ENCODE peak calls at places on chromosome 7, in six cellular contexts. G is H1, V is SK-N-SH, Q is GM12892, N is K562, Z is GM12878. T is an unnamed sample.

GRCh38 chr7:3917466-3917865 is 616.4 kb downstream of the SDK1 start:
- DNase-seq in G (no peak), V (no peak), Q (no peak), N (no peak), Z (no peak), T (no peak)

GRCh38 chr7:139389091-139389490 is 29.4 kb downstream of the LUC7L2 start:
- DNase-seq in G (no peak), V (no peak), Q (no peak), N (no peak), Z (no peak), T (no peak)

GRCh38 chr7:73817121-73817520 is 13.7 kb upstream of the CLDN4 start:
- DNase-seq in G (no peak), V (no peak), Q (no peak), N (no peak), Z (no peak), T (no peak)

GRCh38 chr7:84490661-84491060 is 296.1 kb upstream of the SEMA3A start:
- DNase-seq in G (no peak), V (no peak), Q (no peak), N (peak; percentile 14), Z (no peak), T (no peak)

GRCh38 chr7:44469461-44469860 is 21.0 kb downstream of the NUDCD3 start:
- DNase-seq in G (no peak), V (no peak), Q (no peak), N (no peak), Z (no peak), T (no peak)

GRCh38 chr7:100053201-100053600 is 3.6 kb downstream of the ZSCAN21 start:
- DNase-seq in G (no peak), V (peak; percentile 62), Q (peak; percentile 19), N (no peak), Z (no peak), T (peak; percentile 26)

GRCh38 chr7:2301510-2301860 is 12.8 kb downstream of the SNX8 start:
- DNase-seq in G (no peak), V (no peak), Q (no peak), N (no peak), Z (no peak), T (no peak)

GRCh38 chr7:157389951-157390730 is 53.3 kb downstream of the DNAJB6 start:
- DNase-seq in G (no peak), V (no peak), Q (no peak), N (no peak), Z (no peak), T (no peak)

GRCh38 chr7:8418627-8419245 is 14.7 kb upstream of the NXPH1 start:
- DNase-seq in G (peak; percentile 67), V (peak; percentile 60), Q (no peak), N (peak; percentile 62), Z (peak; percentile 19), T (no peak)

GRCh38 chr7:67738145-67738544 is 741.5 kb downstream of the TYW1 start:
- DNase-seq in G (no peak), V (no peak), Q (no peak), N (no peak), Z (no peak), T (no peak)

GRCh38 chr7:67743501-67743900 is 746.9 kb downstream of the TYW1 start:
- DNase-seq in G (no peak), V (no peak), Q (no peak), N (no peak), Z (no peak), T (no peak)

DNA sequence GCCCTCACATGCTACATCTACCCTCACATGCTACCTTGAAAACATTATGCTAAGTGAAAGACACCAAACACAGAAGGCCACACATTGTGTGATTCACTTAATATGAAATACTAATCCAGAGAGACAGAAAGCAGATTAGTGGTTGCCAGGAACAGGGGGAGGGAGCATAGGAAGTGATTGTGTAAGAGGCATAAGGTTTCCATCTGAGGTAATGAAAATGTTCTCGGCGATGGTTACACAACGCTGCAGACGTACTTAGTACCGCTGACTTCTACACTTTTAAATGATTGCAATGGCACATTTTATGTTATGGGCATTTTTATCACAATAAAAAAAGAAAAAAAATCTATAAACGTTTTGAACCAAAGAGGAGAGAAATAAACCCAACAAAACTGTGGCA is 742.3 kb downstream of the TYW1 start:
- DNase-seq in G (no peak), V (no peak), Q (no peak), N (no peak), Z (no peak), T (no peak)
- TF ChIP-seq POLR2AphosphoS5 in G (no peak), V (no peak), Q (no peak), N (no peak), Z (no peak), T (no peak)

GRCh38 chr7:21113609-21114416 is 314.1 kb upstream of the SP4 start:
- DNase-seq in G (no peak), V (no peak), Q (no peak), N (no peak), Z (no peak), T (no peak)
- TF ChIP-seq TAF1 in G (no peak), V (no peak), Q (no peak), N (no peak), Z (no peak), T (no peak)

GRCh38 chr7:122768827-122769226 is 66.1 kb upstream of the RNF148 start:
- DNase-seq in G (no peak), V (no peak), Q (no peak), N (no peak), Z (no peak), T (no peak)
- TF ChIP-seq POLR2AphosphoS5 in G (no peak), V (no peak), Q (no peak), N (no peak), Z (no peak), T (no peak)

DNA sequence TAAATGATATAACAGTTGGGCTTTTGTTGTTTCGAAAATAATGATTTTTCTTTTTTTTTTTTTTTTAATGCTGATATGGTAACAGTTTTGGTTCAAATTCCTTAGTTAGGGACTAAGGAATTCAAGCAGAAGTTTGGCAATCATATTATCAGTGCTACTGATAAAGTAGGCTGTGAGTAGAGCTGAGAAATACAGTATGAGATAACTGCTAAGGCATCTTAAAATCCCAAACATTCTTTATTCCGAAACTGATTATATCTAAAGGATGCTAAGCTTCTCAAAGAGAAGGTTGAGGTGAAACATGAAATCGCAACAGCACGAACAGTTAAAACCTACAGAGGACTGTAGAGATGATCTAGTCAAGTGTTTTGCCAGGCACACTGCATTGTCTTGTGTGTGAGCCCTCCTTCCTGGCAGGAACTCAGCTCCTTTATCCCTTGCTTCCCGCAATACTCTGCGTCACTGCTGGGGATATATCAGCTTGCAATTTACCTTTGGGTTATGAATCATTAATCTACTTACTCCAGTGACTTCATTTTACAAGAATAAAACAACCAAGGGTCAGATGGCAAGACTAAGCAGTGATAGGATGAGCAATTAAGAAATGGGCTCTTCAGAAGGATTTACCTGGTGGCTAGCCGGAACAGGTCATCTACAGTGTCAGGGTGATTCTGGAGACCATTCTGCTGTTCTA is 36.7 kb downstream of the IRF5 start:
- DNase-seq in G (no peak), V (no peak), Q (no peak), N (no peak), Z (no peak), T (no peak)
- TF ChIP-seq TAF1 in G (no peak), V (no peak), Q (no peak), N (no peak), Z (no peak), T (no peak)

T was measured in GM12891.